ENCODE peak calls at places on chromosomes 12 and 14, in four cellular contexts. V, F, K and J are unnamed samples.

GRCh38 chr12:132908145-132909029 is 21.0 kb upstream of the CHFR start:
- DNase-seq in V (peak; percentile 98), F (peak; percentile 98), K (peak; percentile 99), J (peak; percentile 99)

GRCh38 chr14:99809376-99809775 is 16.2 kb downstream of the EML1 start:
- DNase-seq in V (peak; percentile 66), F (peak; percentile 82), K (peak; percentile 95), J (peak; percentile 80)

GRCh38 chr12:14833952-14834351 is 9.4 kb downstream of the ART4 start:
- DNase-seq in V (no peak), F (no peak), K (no peak), J (no peak)

GRCh38 chr14:86961106-86961716 is 1031.8 kb downstream of the GALC start:
- DNase-seq in V (no peak), F (no peak), K (no peak), J (no peak)

GRCh38 chr12:88383405-88383804 is 196.9 kb downstream of the KITLG start:
- DNase-seq in V (no peak), F (no peak), K (no peak), J (no peak)

GRCh38 chr12:93616584-93617101 is 44.2 kb downstream of the SOCS2 start:
- DNase-seq in V (no peak), F (no peak), K (no peak), J (no peak)

GRCh38 chr12:130796985-130797686 is 41.9 kb downstream of the STX2 start:
- DNase-seq in V (no peak), F (no peak), K (no peak), J (no peak)

GRCh38 chr14:62921466-62921865 is 123.8 kb downstream of the KCNH5 start:
- DNase-seq in V (no peak), F (no peak), K (peak; percentile 3), J (no peak)

GRCh38 chr14:100524933-100525243 is 62.3 kb downstream of the BEGAIN start:
- DNase-seq in V (no peak), F (peak; percentile 17), K (no peak), J (peak; percentile 13)

GRCh38 chr12:52197371-52198231 is 5.8 kb upstream of the KRT80 start:
- DNase-seq in V (no peak), F (no peak), K (peak; percentile 71), J (no peak)

GRCh38 chr14:70891741-70892140 is 15.5 kb upstream of the PCNX1 start:
- DNase-seq in V (no peak), F (no peak), K (peak; percentile 36), J (no peak)

GRCh38 chr12:109393437-109394345 is 46.0 kb downstream of the MYO1H start:
- DNase-seq in V (no peak), F (no peak), K (peak; percentile 74), J (peak; percentile 11)

GRCh38 chr12:9096563-9097176 is 19.0 kb downstream of the A2M start:
- DNase-seq in V (no peak), F (no peak), K (no peak), J (no peak)

DNA sequence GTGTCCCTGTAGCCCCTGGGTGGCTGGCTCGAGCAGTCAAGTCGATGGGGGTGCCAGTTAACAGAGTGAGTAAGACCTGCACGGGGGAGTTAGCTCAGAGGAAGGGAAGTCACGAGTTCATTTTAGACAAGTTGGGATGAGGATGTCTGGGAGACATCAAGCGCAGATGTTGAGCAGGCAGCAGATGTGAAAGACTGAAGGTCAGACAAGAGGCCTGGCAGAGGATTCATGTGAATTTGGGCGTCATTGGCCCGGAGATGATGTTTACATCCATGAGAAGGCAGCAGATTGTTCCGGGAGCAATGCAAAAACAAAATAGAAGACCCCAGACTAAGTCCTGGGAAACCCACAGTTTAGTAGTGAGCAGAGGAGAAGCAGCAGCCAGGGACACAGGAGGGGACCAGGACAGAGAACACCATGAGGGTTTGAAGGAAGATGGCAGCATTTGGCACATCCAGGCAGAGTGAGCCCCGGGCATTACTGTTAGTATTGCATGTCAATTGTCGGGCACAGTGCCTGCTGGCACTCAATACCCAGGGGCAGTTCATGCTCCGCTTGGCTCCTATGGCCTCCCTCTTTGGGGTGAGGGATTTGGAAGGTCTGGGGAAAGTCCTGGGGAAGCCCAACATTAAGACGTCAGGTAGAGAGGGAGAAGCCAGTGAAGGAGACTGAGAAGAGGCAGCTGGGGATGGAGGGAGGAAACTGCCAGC is 15.1 kb downstream of the LTBP2 start:
- DNase-seq in V (no peak), F (no peak), K (peak; percentile 86), J (no peak)
- H3K4me1 ChIP-seq in V (peaks cover 4% of the 10 kb centered on the region), F (peaks cover 34% of the 10 kb centered on the region), K (peaks cover 47% of the 10 kb centered on the region), J (peaks cover 91% of the 10 kb centered on the region)

GRCh38 chr12:64104376-64104775 is 117.7 kb downstream of the KICS2 start:
- DNase-seq in V (no peak), F (no peak), K (peak; percentile 51), J (no peak)
- H3K4me3 ChIP-seq in V (no peak overlapping the region), F (no peak overlapping the region), K (no peak overlapping the region), J (no peak overlapping the region)

DNA sequence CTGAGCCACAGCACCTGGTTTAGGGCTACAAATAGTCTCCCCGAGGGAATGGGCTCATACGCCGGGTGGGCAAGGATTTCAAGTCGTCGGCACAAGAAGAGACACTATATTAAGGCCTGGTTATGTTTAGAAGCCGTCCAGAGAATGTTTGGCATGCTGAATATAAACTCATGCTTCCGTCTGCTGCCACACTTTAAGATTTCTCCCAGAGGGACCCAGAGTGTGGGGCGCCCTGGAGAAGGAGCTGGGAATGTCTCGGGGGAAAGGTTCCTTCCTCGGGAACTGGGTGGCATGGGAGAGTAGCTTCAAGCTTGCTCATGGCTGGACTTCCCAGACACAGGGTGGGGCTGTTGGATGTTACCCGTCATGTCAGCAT is 295.7 kb downstream of the CACNA1C start:
- DNase-seq in V (no peak), F (no peak), K (no peak), J (no peak)
- H3K4me1 ChIP-seq in V (peaks cover 12% of the 10 kb centered on the region), F (peaks cover 23% of the 10 kb centered on the region), K (peaks cover 11% of the 10 kb centered on the region), J (peaks cover 9% of the 10 kb centered on the region)

GRCh38 chr14:77027538-77028383 is 747 bp downstream of the IRF2BPL start:
- DNase-seq in V (peak; percentile 88), F (peak; percentile 74), K (peak; percentile 86), J (peak; percentile 81)

GRCh38 chr14:77026930-77027537 is 1.5 kb downstream of the IRF2BPL start:
- DNase-seq in V (peak; percentile 70), F (peak; percentile 55), K (peak; percentile 72), J (peak; percentile 40)

GRCh38 chr14:77026166-77026929 is 2.2 kb downstream of the IRF2BPL start:
- DNase-seq in V (peak; percentile 71), F (peak; percentile 43), K (peak; percentile 60), J (no peak)

GRCh38 chr14:77024171-77024627 is 4.3 kb downstream of the IRF2BPL start:
- DNase-seq in V (no peak), F (no peak), K (peak; percentile 67), J (no peak)

GRCh38 chr14:77025744-77026165 is 2.8 kb downstream of the IRF2BPL start:
- DNase-seq in V (no peak), F (no peak), K (no peak), J (no peak)
- H3K4me3 ChIP-seq in V (peak overlapping the region; percentile 95), F (peak overlapping the region; percentile 95), K (peak overlapping the region; percentile 85), J (peak overlapping the region; percentile 90)

GRCh38 chr12:120470150-120470817 is 736 bp upstream of the SRSF9 start:
- DNase-seq in V (peak; percentile 41), F (no peak), K (peak; percentile 30), J (no peak)
- H3K4me1 ChIP-seq in V (no peaks in the 10 kb centered on the region), F (peaks cover 2% of the 10 kb centered on the region), K (peaks cover 4% of the 10 kb centered on the region), J (peaks cover 33% of the 10 kb centered on the region)

GRCh38 chr14:23377201-23377550 is 330 bp downstream of the CMTM5 start:
- DNase-seq in V (no peak), F (no peak), K (no peak), J (no peak)

GRCh38 chr14:23379331-23380196 is 2.7 kb downstream of the CMTM5 start:
- DNase-seq in V (no peak), F (peak; percentile 67), K (peak; percentile 45), J (peak; percentile 65)

GRCh38 chr14:23376477-23377200 is at the start of gene CMTM5:
- DNase-seq in V (no peak), F (peak; percentile 57), K (peak; percentile 33), J (peak; percentile 60)

GRCh38 chr14:23378612-23379220 is 1.9 kb downstream of the CMTM5 start:
- DNase-seq in V (no peak), F (peak; percentile 53), K (no peak), J (no peak)

DNA sequence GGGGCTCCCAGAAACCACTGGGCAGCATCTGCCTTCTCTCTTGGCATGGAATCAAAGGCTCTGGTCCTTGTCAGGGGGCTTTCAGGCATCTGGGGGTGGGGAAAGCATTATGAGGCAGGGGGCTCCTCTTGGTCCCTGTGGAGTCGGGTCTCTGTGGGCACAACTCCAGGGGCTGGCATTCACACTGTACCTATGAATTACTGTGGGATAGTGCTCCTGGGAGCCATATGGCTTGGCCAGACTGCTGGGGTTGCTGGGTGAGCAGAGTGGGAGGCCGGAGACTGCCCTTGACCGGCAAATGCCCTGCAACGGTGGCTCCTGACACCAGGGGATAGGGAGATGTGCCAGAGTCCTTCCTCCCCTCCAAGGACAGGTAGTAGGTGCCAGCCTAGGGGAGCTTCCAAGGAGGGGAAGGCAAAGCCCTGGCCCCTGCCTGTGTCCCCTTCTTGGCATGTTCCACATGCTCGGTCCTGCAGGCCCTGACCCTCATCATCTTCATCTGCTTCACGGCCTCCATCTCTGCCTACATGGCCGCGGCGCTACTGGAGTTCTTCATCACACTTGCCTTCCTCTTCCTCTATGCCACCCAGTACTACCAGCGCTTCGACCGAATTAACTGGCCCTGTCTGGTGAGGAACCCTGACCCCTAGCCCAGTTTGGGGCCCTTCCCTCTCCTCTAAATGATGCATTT is 1.2 kb downstream of the CMTM5 start:
- DNase-seq in V (no peak), F (peak; percentile 48), K (no peak), J (no peak)
- H3K4me3 ChIP-seq in V (no peak overlapping the region), F (no peak overlapping the region), K (no peak overlapping the region), J (no peak overlapping the region)

DNA sequence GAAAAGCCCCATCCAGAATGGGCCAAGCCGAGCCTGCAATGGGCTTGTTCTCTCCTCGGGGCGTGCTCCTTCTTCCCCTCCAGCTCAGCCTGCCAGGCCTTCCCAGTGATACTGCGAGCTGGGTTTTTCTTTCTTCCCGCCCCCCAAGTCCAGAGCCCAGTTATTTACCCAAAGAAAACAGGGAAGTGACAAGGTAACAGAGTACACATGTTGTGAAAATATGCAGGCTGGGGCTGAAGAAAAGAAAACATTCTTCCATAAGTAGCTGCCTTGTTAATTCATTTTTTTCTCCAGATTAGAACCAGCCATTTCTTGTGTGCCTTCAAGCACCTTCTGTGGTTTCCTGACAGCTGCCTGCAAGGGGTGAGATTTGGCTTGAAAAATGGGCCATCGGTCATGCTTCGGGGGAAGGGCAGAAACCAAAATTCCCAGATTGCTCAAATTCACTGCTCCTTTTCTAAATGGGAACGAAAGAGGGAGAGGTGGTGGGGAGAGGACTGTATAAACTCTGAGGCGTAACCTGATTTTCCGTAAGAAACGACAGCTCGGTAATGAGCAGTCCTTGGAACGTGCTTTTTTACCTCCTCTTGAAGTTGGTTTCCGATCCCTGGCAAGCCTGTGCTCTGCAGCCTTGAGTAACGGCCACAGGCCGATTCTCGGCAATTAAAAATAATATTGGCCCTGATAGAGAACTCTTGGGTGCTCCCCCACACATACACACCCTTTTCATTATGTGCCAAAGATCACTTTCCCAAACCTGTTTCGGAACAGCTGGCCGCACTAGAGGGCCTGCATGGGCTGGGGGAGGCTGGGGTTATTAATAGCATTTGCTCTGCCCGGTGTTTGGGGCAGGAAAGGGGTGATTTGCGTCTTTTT is 229.4 kb downstream of the ZFP36L1 start:
- DNase-seq in V (no peak), F (peak; percentile 55), K (peak; percentile 95), J (no peak)
- H3K4me1 ChIP-seq in V (no peaks in the 10 kb centered on the region), F (peaks cover 14% of the 10 kb centered on the region), K (peaks cover 38% of the 10 kb centered on the region), J (peaks cover 26% of the 10 kb centered on the region)